ENCODE peak calls at places on chromosomes 16 and 17, in seven cellular contexts. One of them, this sample, is unnamed.

GRCh38 chr17:50255766-50256480 is 18.3 kb upstream of the TMEM92 start:
- DNase-seq in HCT116: no peak
- DNase-seq in K562: no peak
- DNase-seq in SK-N-SH: peak
- DNase-seq in H1: no peak
- DNase-seq in HepG2: no peak
- DNase-seq in GM12878: no peak
- DNase-seq in this sample: no peak

GRCh38 chr16:54193656-54194007 is 93.0 kb downstream of the IRX3 start:
- DNase-seq in HCT116: peak
- DNase-seq in K562: peak
- DNase-seq in SK-N-SH: peak
- DNase-seq in H1: peak
- DNase-seq in HepG2: peak
- DNase-seq in GM12878: peak
- DNase-seq in this sample: peak

GRCh38 chr16:11408261-11408660 is 63.0 kb downstream of the RMI2 start:
- DNase-seq in HCT116: no peak
- DNase-seq in K562: no peak
- DNase-seq in SK-N-SH: no peak
- DNase-seq in H1: no peak
- DNase-seq in HepG2: no peak
- DNase-seq in GM12878: no peak
- DNase-seq in this sample: no peak

GRCh38 chr17:49257296-49257695 is 26.7 kb upstream of the PHOSPHO1 start:
- DNase-seq in HCT116: no peak
- DNase-seq in K562: no peak
- DNase-seq in SK-N-SH: no peak
- DNase-seq in H1: no peak
- DNase-seq in HepG2: no peak
- DNase-seq in GM12878: no peak
- DNase-seq in this sample: no peak

GRCh38 chr17:76032073-76032779 is 5.1 kb upstream of the EVPL start:
- DNase-seq in HCT116: no peak
- DNase-seq in K562: no peak
- DNase-seq in SK-N-SH: peak
- DNase-seq in H1: no peak
- DNase-seq in HepG2: peak
- DNase-seq in GM12878: no peak
- DNase-seq in this sample: no peak

GRCh38 chr17:72743037-72743467 is 349.4 kb downstream of the SLC39A11 start:
- DNase-seq in HCT116: no peak
- DNase-seq in K562: no peak
- DNase-seq in SK-N-SH: no peak
- DNase-seq in H1: peak
- DNase-seq in HepG2: no peak
- DNase-seq in GM12878: no peak
- DNase-seq in this sample: peak

GRCh38 chr16:28494141-28494851 is at the start of gene APOBR:
- DNase-seq in HCT116: no peak
- DNase-seq in K562: peak
- DNase-seq in SK-N-SH: no peak
- DNase-seq in H1: no peak
- DNase-seq in HepG2: no peak
- DNase-seq in GM12878: peak
- DNase-seq in this sample: no peak

GRCh38 chr16:58046936-58047335 is 21.4 kb downstream of the MMP15 start:
- DNase-seq in HCT116: no peak
- DNase-seq in K562: no peak
- DNase-seq in SK-N-SH: no peak
- DNase-seq in H1: no peak
- DNase-seq in HepG2: no peak
- DNase-seq in GM12878: no peak
- DNase-seq in this sample: no peak

GRCh38 chr17:63496663-63497400 is 20.0 kb downstream of the ACE start:
- DNase-seq in HCT116: no peak
- DNase-seq in K562: no peak
- DNase-seq in SK-N-SH: no peak
- DNase-seq in H1: no peak
- DNase-seq in HepG2: no peak
- DNase-seq in GM12878: no peak
- DNase-seq in this sample: no peak

GRCh38 chr17:78364436-78365281 is 4.8 kb upstream of the SOCS3 start:
- DNase-seq in HCT116: no peak
- DNase-seq in K562: peak
- DNase-seq in SK-N-SH: no peak
- DNase-seq in H1: no peak
- DNase-seq in HepG2: no peak
- DNase-seq in GM12878: no peak
- DNase-seq in this sample: no peak

GRCh38 chr17:2808367-2809335 is 12.4 kb downstream of the RAP1GAP2 start:
- DNase-seq in HCT116: no peak
- DNase-seq in K562: no peak
- DNase-seq in SK-N-SH: no peak
- DNase-seq in H1: no peak
- DNase-seq in HepG2: no peak
- DNase-seq in GM12878: no peak
- DNase-seq in this sample: no peak

GRCh38 chr17:63974594-63975192 is 2.0 kb upstream of the SCN4A start:
- DNase-seq in HCT116: peak
- DNase-seq in K562: no peak
- DNase-seq in SK-N-SH: no peak
- DNase-seq in H1: no peak
- DNase-seq in HepG2: no peak
- DNase-seq in GM12878: no peak
- DNase-seq in this sample: no peak

GRCh38 chr16:30136971-30137601 is 14.1 kb upstream of the MAPK3 start:
- DNase-seq in HCT116: no peak
- DNase-seq in K562: no peak
- DNase-seq in SK-N-SH: no peak
- DNase-seq in H1: no peak
- DNase-seq in HepG2: no peak
- DNase-seq in GM12878: no peak
- DNase-seq in this sample: no peak

GRCh38 chr17:39923230-39923629 is 4.2 kb downstream of the ORMDL3 start:
- DNase-seq in HCT116: no peak
- DNase-seq in K562: no peak
- DNase-seq in SK-N-SH: no peak
- DNase-seq in H1: no peak
- DNase-seq in HepG2: no peak
- DNase-seq in GM12878: no peak
- DNase-seq in this sample: no peak

GRCh38 chr17:76994237-76994637 is 126.0 kb downstream of the MGAT5B start:
- DNase-seq in HCT116: no peak
- DNase-seq in K562: no peak
- DNase-seq in SK-N-SH: no peak
- DNase-seq in H1: no peak
- DNase-seq in HepG2: no peak
- DNase-seq in GM12878: no peak
- DNase-seq in this sample: no peak

GRCh38 chr17:40873801-40874200 is 6.8 kb upstream of the KRT12 start:
- DNase-seq in HCT116: no peak
- DNase-seq in K562: no peak
- DNase-seq in SK-N-SH: no peak
- DNase-seq in H1: no peak
- DNase-seq in HepG2: no peak
- DNase-seq in GM12878: no peak
- DNase-seq in this sample: no peak

GRCh38 chr16:68420366-68420765 is 27.9 kb downstream of the SMPD3 start:
- DNase-seq in HCT116: no peak
- DNase-seq in K562: no peak
- DNase-seq in SK-N-SH: no peak
- DNase-seq in H1: no peak
- DNase-seq in HepG2: no peak
- DNase-seq in GM12878: no peak
- DNase-seq in this sample: no peak

GRCh38 chr17:28978565-28978964 is 27.2 kb upstream of the PHF12 start:
- DNase-seq in HCT116: no peak
- DNase-seq in K562: no peak
- DNase-seq in SK-N-SH: no peak
- DNase-seq in H1: no peak
- DNase-seq in HepG2: no peak
- DNase-seq in GM12878: no peak
- DNase-seq in this sample: no peak

GRCh38 chr17:6496116-6496481 is 51.8 kb downstream of the PIMREG start:
- DNase-seq in HCT116: no peak
- DNase-seq in K562: no peak
- DNase-seq in SK-N-SH: no peak
- DNase-seq in H1: peak
- DNase-seq in HepG2: no peak
- DNase-seq in GM12878: no peak
- DNase-seq in this sample: peak

GRCh38 chr17:2690165-2691068 is 21.1 kb downstream of the CLUH start:
- DNase-seq in HCT116: no peak
- DNase-seq in K562: peak
- DNase-seq in SK-N-SH: peak
- DNase-seq in H1: no peak
- DNase-seq in HepG2: no peak
- DNase-seq in GM12878: no peak
- DNase-seq in this sample: no peak

GRCh38 chr17:45316271-45317112 is at the start of gene MAP3K14:
- DNase-seq in HCT116: no peak
- DNase-seq in K562: no peak
- DNase-seq in SK-N-SH: peak
- DNase-seq in H1: no peak
- DNase-seq in HepG2: peak
- DNase-seq in GM12878: no peak
- DNase-seq in this sample: no peak

GRCh38 chr17:2940352-2940751 is 123.1 kb downstream of the OR1D5 start:
- DNase-seq in HCT116: no peak
- DNase-seq in K562: no peak
- DNase-seq in SK-N-SH: no peak
- DNase-seq in H1: no peak
- DNase-seq in HepG2: no peak
- DNase-seq in GM12878: no peak
- DNase-seq in this sample: no peak

GRCh38 chr17:38543403-38544174 is 62.2 kb downstream of the SRCIN1 start:
- DNase-seq in HCT116: no peak
- DNase-seq in K562: no peak
- DNase-seq in SK-N-SH: no peak
- DNase-seq in H1: no peak
- DNase-seq in HepG2: no peak
- DNase-seq in GM12878: no peak
- DNase-seq in this sample: no peak

GRCh38 chr17:338442-339192 is 14.0 kb downstream of the RPH3AL start:
- DNase-seq in HCT116: no peak
- DNase-seq in K562: no peak
- DNase-seq in SK-N-SH: no peak
- DNase-seq in H1: no peak
- DNase-seq in HepG2: peak
- DNase-seq in GM12878: no peak
- DNase-seq in this sample: no peak
- TF ChIP-seq YY1 in HCT116: no peak
- TF ChIP-seq YY1 in K562: no peak
- TF ChIP-seq YY1 in SK-N-SH: no peak
- TF ChIP-seq YY1 in H1: no peak
- TF ChIP-seq YY1 in HepG2: no peak
- TF ChIP-seq YY1 in GM12878: no peak
- TF ChIP-seq YY1 in this sample: no peak

DNA sequence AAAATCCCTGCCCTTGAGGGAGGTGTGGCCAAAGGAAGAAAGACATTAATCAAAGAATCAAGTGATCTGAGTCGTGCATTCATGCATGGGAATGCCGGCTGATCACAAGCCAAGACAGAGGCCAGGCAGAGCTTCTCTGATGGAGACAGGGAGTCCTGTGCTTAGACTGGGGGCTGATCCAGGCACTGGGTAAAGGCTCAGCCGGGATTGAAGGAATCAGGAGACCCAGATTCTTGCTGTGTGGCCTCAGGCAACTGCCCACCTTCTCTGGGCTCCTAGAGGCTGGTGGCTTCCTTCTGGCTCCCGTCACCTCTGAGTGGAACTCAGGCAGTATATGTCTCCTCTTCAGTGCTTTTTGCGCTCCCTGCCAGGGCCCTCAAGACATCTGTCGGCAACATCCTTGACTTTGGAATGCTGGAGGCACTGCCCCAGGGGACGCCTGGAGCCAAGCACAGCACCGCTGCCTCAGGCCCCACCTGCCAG is 17.7 kb downstream of the RAI1 start:
- DNase-seq in HCT116: no peak
- DNase-seq in K562: no peak
- DNase-seq in SK-N-SH: no peak
- DNase-seq in H1: no peak
- DNase-seq in HepG2: no peak
- DNase-seq in GM12878: no peak
- DNase-seq in this sample: no peak
- TF ChIP-seq YY1 in HCT116: no peak
- TF ChIP-seq YY1 in K562: no peak
- TF ChIP-seq YY1 in SK-N-SH: no peak
- TF ChIP-seq YY1 in H1: no peak
- TF ChIP-seq YY1 in HepG2: no peak
- TF ChIP-seq YY1 in GM12878: no peak
- TF ChIP-seq YY1 in this sample: no peak

DNA sequence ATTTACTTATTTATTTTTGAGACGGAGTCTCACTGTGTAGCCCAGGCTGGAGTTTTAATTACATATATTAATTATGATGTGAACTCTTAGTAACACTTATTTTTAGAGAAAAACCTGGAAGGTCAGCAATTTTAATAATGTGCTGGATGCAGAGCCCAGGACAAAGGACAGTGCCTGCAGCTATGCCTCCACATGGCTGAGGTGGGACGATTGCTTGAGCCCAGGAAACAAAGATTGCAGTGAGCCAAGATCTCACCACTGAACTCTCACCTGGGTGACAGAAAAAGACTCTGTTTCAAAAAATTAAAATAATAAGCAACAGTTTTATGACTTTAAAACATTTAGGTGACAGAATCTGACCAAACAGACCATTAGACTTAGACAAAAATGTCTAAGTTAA is 11.0 kb upstream of the CARD14 start:
- DNase-seq in HCT116: no peak
- DNase-seq in K562: no peak
- DNase-seq in SK-N-SH: no peak
- DNase-seq in H1: no peak
- DNase-seq in HepG2: no peak
- DNase-seq in GM12878: no peak
- DNase-seq in this sample: no peak
- TF ChIP-seq YY1 in HCT116: no peak
- TF ChIP-seq YY1 in K562: no peak
- TF ChIP-seq YY1 in SK-N-SH: no peak
- TF ChIP-seq YY1 in H1: no peak
- TF ChIP-seq YY1 in HepG2: no peak
- TF ChIP-seq YY1 in GM12878: no peak
- TF ChIP-seq YY1 in this sample: no peak

DNA sequence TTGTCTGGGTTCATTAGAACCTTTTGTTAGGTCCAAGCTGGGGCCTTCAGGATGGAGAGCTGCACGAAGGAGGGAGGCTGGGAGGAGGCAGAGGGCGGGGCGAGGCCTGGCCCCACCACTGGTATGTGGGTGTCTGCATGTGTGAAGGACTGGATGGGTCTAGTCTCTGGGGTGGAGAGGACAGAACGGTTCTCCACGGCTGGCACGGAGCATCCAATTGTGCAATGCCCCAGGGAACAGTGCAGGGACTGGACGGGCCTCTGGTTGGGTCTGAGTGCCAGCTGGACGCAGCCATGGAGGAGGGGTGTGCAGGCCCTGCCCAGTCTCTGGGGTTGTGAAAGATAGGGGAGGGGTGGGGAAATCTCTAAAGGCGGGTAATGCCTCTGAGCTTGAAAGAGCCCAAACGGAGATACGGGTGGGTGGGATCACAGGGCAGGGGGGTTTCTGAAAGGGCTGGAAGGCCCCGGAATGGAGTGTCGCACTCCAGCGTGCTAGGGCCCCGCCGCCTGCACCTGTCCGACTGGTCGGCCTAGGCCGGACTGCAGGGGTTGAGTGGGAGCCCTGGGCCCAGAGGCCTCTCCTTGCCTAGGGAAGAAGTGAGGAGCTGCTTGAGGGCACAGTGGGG is 1.6 kb downstream of the PPL start:
- DNase-seq in HCT116: no peak
- DNase-seq in K562: no peak
- DNase-seq in SK-N-SH: no peak
- DNase-seq in H1: no peak
- DNase-seq in HepG2: no peak
- DNase-seq in GM12878: no peak
- DNase-seq in this sample: no peak
- TF ChIP-seq YY1 in HCT116: no peak
- TF ChIP-seq YY1 in K562: no peak
- TF ChIP-seq YY1 in SK-N-SH: no peak
- TF ChIP-seq YY1 in H1: no peak
- TF ChIP-seq YY1 in HepG2: no peak
- TF ChIP-seq YY1 in GM12878: no peak
- TF ChIP-seq YY1 in this sample: no peak

This sample was measured in NT2/D1.